ENCODE peak calls at places on chromosomes 5 and 9, in seven cellular contexts. One of them, this sample, is unnamed. For H3K9me3, the result is how much of the 10 kb centered on the place peaks cover.

GRCh38 chr9:120723547-120723946 is 9.3 kb upstream of the MEGF9 start:
- DNase-seq in adrenal gland: peak
- DNase-seq in tibial artery: no peak
- DNase-seq in psoas muscle: no peak
- DNase-seq in AG04450: peak
- DNase-seq in HCT116: no peak
- DNase-seq in cardiac muscle cell: no peak
- DNase-seq in this sample: no peak

GRCh38 chr5:6730807-6731206 is 17.6 kb downstream of the TENT4A start:
- DNase-seq in adrenal gland: no peak
- DNase-seq in tibial artery: no peak
- DNase-seq in psoas muscle: no peak
- DNase-seq in AG04450: no peak
- DNase-seq in HCT116: no peak
- DNase-seq in cardiac muscle cell: no peak
- DNase-seq in this sample: no peak

GRCh38 chr5:76014005-76014404 is 69.2 kb upstream of the SV2C start:
- DNase-seq in adrenal gland: no peak
- DNase-seq in tibial artery: no peak
- DNase-seq in psoas muscle: no peak
- DNase-seq in AG04450: no peak
- DNase-seq in HCT116: no peak
- DNase-seq in cardiac muscle cell: no peak
- DNase-seq in this sample: no peak

GRCh38 chr5:78698218-78698751 is 49.7 kb upstream of the LHFPL2 start:
- DNase-seq in adrenal gland: no peak
- DNase-seq in tibial artery: peak
- DNase-seq in psoas muscle: peak
- DNase-seq in AG04450: no peak
- DNase-seq in HCT116: no peak
- DNase-seq in cardiac muscle cell: no peak
- DNase-seq in this sample: no peak

GRCh38 chr5:172107606-172108005 is 80.4 kb downstream of the STK10 start:
- DNase-seq in adrenal gland: peak
- DNase-seq in tibial artery: no peak
- DNase-seq in psoas muscle: no peak
- DNase-seq in AG04450: peak
- DNase-seq in HCT116: no peak
- DNase-seq in cardiac muscle cell: no peak
- DNase-seq in this sample: no peak

GRCh38 chr9:69919461-69920061 is 98.9 kb downstream of the CFAP95 start:
- DNase-seq in adrenal gland: peak
- DNase-seq in tibial artery: no peak
- DNase-seq in psoas muscle: no peak
- DNase-seq in AG04450: peak
- DNase-seq in HCT116: peak
- DNase-seq in cardiac muscle cell: peak
- DNase-seq in this sample: no peak

GRCh38 chr5:77843570-77844407 is 67.7 kb upstream of the TBCA start:
- DNase-seq in adrenal gland: no peak
- DNase-seq in tibial artery: no peak
- DNase-seq in psoas muscle: no peak
- DNase-seq in AG04450: no peak
- DNase-seq in HCT116: no peak
- DNase-seq in cardiac muscle cell: peak
- DNase-seq in this sample: no peak

GRCh38 chr5:126348855-126349635 is 74.2 kb upstream of the GRAMD2B start:
- DNase-seq in adrenal gland: no peak
- DNase-seq in tibial artery: no peak
- DNase-seq in psoas muscle: no peak
- DNase-seq in AG04450: no peak
- DNase-seq in HCT116: no peak
- DNase-seq in cardiac muscle cell: no peak
- DNase-seq in this sample: no peak

GRCh38 chr9:137255448-137256114 is 454 bp downstream of the NELFB start:
- DNase-seq in adrenal gland: peak
- DNase-seq in tibial artery: no peak
- DNase-seq in psoas muscle: peak
- DNase-seq in AG04450: no peak
- DNase-seq in HCT116: no peak
- DNase-seq in cardiac muscle cell: peak
- DNase-seq in this sample: no peak

GRCh38 chr9:95313010-95313498 is 4.5 kb downstream of the FANCC start:
- DNase-seq in adrenal gland: peak
- DNase-seq in tibial artery: peak
- DNase-seq in psoas muscle: peak
- DNase-seq in AG04450: no peak
- DNase-seq in HCT116: peak
- DNase-seq in cardiac muscle cell: peak
- DNase-seq in this sample: no peak

GRCh38 chr5:170164921-170165320 is 59.2 kb downstream of the FOXI1 start:
- DNase-seq in adrenal gland: no peak
- DNase-seq in tibial artery: no peak
- DNase-seq in psoas muscle: no peak
- DNase-seq in AG04450: no peak
- DNase-seq in HCT116: no peak
- DNase-seq in cardiac muscle cell: no peak
- DNase-seq in this sample: no peak

GRCh38 chr9:127130661-127131538 is 8.5 kb upstream of the ANGPTL2 start:
- DNase-seq in adrenal gland: no peak
- DNase-seq in tibial artery: peak
- DNase-seq in psoas muscle: peak
- DNase-seq in AG04450: peak
- DNase-seq in HCT116: no peak
- DNase-seq in cardiac muscle cell: no peak
- DNase-seq in this sample: peak

GRCh38 chr9:127075592-127076380 is 46.6 kb downstream of the ANGPTL2 start:
- DNase-seq in adrenal gland: no peak
- DNase-seq in tibial artery: no peak
- DNase-seq in psoas muscle: no peak
- DNase-seq in AG04450: no peak
- DNase-seq in HCT116: no peak
- DNase-seq in cardiac muscle cell: no peak
- DNase-seq in this sample: no peak

GRCh38 chr9:21357479-21358290 is 7.0 kb upstream of the IFNA6 start:
- DNase-seq in adrenal gland: no peak
- DNase-seq in tibial artery: no peak
- DNase-seq in psoas muscle: no peak
- DNase-seq in AG04450: no peak
- DNase-seq in HCT116: no peak
- DNase-seq in cardiac muscle cell: no peak
- DNase-seq in this sample: no peak

GRCh38 chr9:93173365-93174150 is 10.4 kb upstream of the WNK2 start:
- DNase-seq in adrenal gland: peak
- DNase-seq in tibial artery: no peak
- DNase-seq in psoas muscle: no peak
- DNase-seq in AG04450: no peak
- DNase-seq in HCT116: no peak
- DNase-seq in cardiac muscle cell: peak
- DNase-seq in this sample: no peak

GRCh38 chr9:121557581-121558422 is 58.2 kb upstream of the GGTA1 start:
- DNase-seq in adrenal gland: peak
- DNase-seq in tibial artery: peak
- DNase-seq in psoas muscle: peak
- DNase-seq in AG04450: peak
- DNase-seq in HCT116: no peak
- DNase-seq in cardiac muscle cell: peak
- DNase-seq in this sample: no peak

GRCh38 chr5:69238760-69239251 is 4.1 kb downstream of the CDK7 start:
- DNase-seq in adrenal gland: no peak
- DNase-seq in tibial artery: no peak
- DNase-seq in psoas muscle: no peak
- DNase-seq in AG04450: peak
- DNase-seq in HCT116: peak
- DNase-seq in cardiac muscle cell: no peak
- DNase-seq in this sample: no peak

GRCh38 chr5:1672396-1672795 is 127.2 kb downstream of the MRPL36 start:
- DNase-seq in adrenal gland: no peak
- DNase-seq in tibial artery: no peak
- DNase-seq in psoas muscle: no peak
- DNase-seq in AG04450: no peak
- DNase-seq in HCT116: no peak
- DNase-seq in cardiac muscle cell: no peak
- DNase-seq in this sample: no peak

GRCh38 chr9:4371108-4371507 is 71.2 kb upstream of the GLIS3 start:
- DNase-seq in adrenal gland: no peak
- DNase-seq in tibial artery: no peak
- DNase-seq in psoas muscle: no peak
- DNase-seq in AG04450: peak
- DNase-seq in HCT116: no peak
- DNase-seq in cardiac muscle cell: no peak
- DNase-seq in this sample: no peak

GRCh38 chr5:149326611-149327010 is 18.7 kb upstream of the GRPEL2 start:
- DNase-seq in adrenal gland: no peak
- DNase-seq in tibial artery: no peak
- DNase-seq in psoas muscle: no peak
- DNase-seq in AG04450: no peak
- DNase-seq in HCT116: no peak
- DNase-seq in cardiac muscle cell: no peak
- DNase-seq in this sample: no peak

GRCh38 chr9:127049044-127049443 is 73.4 kb downstream of the ANGPTL2 start:
- DNase-seq in adrenal gland: peak
- DNase-seq in tibial artery: peak
- DNase-seq in psoas muscle: no peak
- DNase-seq in AG04450: peak
- DNase-seq in HCT116: no peak
- DNase-seq in cardiac muscle cell: no peak
- DNase-seq in this sample: peak

DNA sequence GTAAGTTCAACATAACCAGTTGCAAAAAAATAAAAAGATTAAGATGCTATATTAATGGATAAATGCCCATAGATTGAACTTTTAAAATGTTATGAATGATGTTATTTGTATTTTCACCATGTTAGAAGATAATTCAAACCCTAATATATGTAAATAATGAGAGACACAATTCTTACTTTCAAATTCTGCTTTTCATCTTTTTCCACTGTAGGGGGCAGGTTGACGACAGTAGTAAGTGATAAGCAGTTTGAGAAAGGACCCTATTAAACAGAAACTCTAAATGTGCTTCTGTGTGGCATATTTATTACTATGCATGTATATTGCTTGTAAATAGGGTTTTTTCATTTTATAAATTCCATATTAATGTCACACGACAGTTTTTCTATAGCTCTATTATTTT is 591.1 kb downstream of the SEMA5A start:
- DNase-seq in adrenal gland: no peak
- DNase-seq in tibial artery: no peak
- DNase-seq in psoas muscle: no peak
- DNase-seq in AG04450: no peak
- DNase-seq in HCT116: no peak
- DNase-seq in cardiac muscle cell: no peak
- DNase-seq in this sample: no peak
- TF ChIP-seq CTCF in adrenal gland: no peak
- TF ChIP-seq CTCF in tibial artery: no peak
- TF ChIP-seq CTCF in psoas muscle: no peak
- TF ChIP-seq CTCF in AG04450: peak
- TF ChIP-seq CTCF in HCT116: no peak
- TF ChIP-seq CTCF in cardiac muscle cell: no peak
- TF ChIP-seq CTCF in this sample: no peak

DNA sequence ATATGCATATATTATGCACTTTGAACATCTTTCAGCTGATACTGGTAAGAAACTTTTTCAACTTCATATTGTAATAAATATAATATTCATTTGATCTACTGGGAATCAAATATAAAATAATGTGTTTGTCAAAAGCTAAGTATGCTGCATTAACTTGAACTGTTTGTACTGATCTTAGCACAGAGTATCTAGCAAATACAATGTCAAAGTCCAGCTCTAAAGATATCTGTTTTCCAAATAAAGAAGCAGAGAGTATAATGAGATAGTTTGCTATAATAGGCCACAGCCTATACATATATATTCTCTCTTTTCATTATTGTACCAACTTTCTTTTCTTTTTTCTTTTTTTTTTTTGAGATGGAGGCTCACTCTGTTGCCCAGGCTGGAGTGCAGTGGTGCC is 417.0 kb downstream of the TMEM161B start:
- DNase-seq in adrenal gland: no peak
- DNase-seq in tibial artery: no peak
- DNase-seq in psoas muscle: no peak
- DNase-seq in AG04450: no peak
- DNase-seq in HCT116: no peak
- DNase-seq in cardiac muscle cell: no peak
- DNase-seq in this sample: no peak
- H3K9me3 ChIP-seq in adrenal gland: under half
- H3K9me3 ChIP-seq in tibial artery: under half
- H3K9me3 ChIP-seq in psoas muscle: under half
- H3K9me3 ChIP-seq in AG04450: under half
- H3K9me3 ChIP-seq in HCT116: under half
- H3K9me3 ChIP-seq in cardiac muscle cell: under half
- H3K9me3 ChIP-seq in this sample: under half

DNA sequence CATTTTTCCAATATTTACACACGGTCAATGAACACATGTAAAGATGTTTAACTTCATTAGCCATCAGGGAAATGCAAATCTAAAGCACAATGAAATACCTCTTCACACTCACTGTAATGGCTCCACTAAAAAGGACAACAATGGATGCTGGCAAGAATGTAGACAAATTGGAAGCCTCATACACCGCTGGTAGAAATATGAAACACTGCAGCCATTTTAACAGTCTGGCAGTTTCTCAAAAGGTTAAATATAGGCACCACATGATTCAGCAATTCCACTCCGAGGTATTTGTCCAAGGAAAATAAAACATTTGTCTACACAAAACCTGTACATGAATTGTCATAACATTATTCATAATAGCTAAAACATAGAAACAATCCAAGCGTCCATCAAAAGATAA is 20.0 kb downstream of the RNF145 start:
- DNase-seq in adrenal gland: no peak
- DNase-seq in tibial artery: no peak
- DNase-seq in psoas muscle: no peak
- DNase-seq in AG04450: no peak
- DNase-seq in HCT116: no peak
- DNase-seq in cardiac muscle cell: no peak
- DNase-seq in this sample: no peak
- H3K27ac ChIP-seq in adrenal gland: no peak
- H3K27ac ChIP-seq in tibial artery: no peak
- H3K27ac ChIP-seq in psoas muscle: no peak
- H3K27ac ChIP-seq in AG04450: no peak
- H3K27ac ChIP-seq in HCT116: no peak
- H3K27ac ChIP-seq in cardiac muscle cell: no peak
- H3K27ac ChIP-seq in this sample: no peak

DNA sequence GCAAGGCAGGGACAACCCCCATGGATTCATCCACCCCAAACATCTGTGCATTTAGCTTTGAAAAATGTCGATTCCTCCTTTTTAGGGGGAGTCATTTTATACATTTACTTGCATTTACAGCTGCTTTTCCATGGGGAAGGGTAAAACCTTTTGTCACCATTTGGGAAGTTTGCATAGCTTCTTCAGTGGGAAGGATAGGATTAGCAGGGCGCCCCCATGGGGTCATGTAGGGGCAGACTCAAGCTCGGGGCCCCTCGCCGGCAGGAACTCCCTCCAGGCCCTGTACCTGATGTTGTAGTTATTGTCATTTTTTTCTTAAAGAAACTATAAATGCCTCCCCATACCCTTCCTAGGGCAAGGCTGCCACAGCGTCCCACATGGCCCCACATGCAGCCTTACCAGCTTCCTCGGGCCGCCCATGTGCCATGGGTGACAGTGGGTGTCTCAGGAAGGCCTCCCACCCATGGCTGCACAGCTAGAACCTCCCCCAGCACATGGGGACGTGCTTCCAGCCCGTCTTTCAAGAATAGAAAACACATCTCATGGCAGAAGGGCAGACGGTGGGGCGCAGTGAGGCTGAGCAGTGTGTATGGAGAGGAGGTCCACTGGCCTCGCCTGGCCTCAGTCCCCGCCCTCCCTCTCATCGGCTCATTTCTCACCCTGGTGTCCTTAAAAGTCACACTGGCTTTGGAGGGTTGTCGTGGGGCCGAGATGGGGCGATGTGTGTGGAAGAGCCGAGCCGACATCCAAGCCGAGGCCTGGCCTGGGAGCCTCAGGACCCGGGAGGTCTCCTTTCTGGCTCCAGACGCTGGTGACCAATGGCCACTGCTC is 76.1 kb upstream of the OTULINL start:
- DNase-seq in adrenal gland: no peak
- DNase-seq in tibial artery: no peak
- DNase-seq in psoas muscle: no peak
- DNase-seq in AG04450: no peak
- DNase-seq in HCT116: no peak
- DNase-seq in cardiac muscle cell: no peak
- DNase-seq in this sample: no peak
- TF ChIP-seq CTCF in adrenal gland: no peak
- TF ChIP-seq CTCF in tibial artery: no peak
- TF ChIP-seq CTCF in psoas muscle: no peak
- TF ChIP-seq CTCF in AG04450: peak
- TF ChIP-seq CTCF in HCT116: peak
- TF ChIP-seq CTCF in cardiac muscle cell: peak
- TF ChIP-seq CTCF in this sample: no peak

This sample was measured in suprapubic skin.